ENCODE peak calls at places on chromosomes 16 and 17, in nine cellular contexts. O is body of pancreas, I is breast epithelium, X is Peyer's patch, C is tibial nerve, V is lower leg skin, S is esophagus squamous epithelium, Y is spleen, P is HCT116. A is an unnamed sample.

GRCh38 chr16:84603115-84603816 is 14.6 kb downstream of the COTL1 start:
- DNase-seq in O (peak), I (no peak), X (no peak), C (peak), V (peak), S (no peak), Y (peak), P (peak), A (peak)

GRCh38 chr16:8798535-8799157 is 1.0 kb downstream of the PMM2 start:
- DNase-seq in O (no peak), I (no peak), X (no peak), C (no peak), V (no peak), S (no peak), Y (no peak), P (no peak), A (no peak)

GRCh38 chr17:27475070-27475673 is 18.9 kb downstream of the KSR1 start:
- DNase-seq in O (no peak), I (no peak), X (no peak), C (no peak), V (no peak), S (no peak), Y (no peak), P (no peak), A (no peak)

GRCh38 chr16:55836158-55836611 is 3.3 kb upstream of the CES1 start:
- DNase-seq in O (no peak), I (no peak), X (no peak), C (no peak), V (no peak), S (no peak), Y (no peak), P (no peak), A (no peak)

GRCh38 chr17:36749493-36749892 is 148.1 kb downstream of the MRM1 start:
- DNase-seq in O (no peak), I (no peak), X (no peak), C (no peak), V (no peak), S (no peak), Y (peak), P (no peak), A (no peak)

GRCh38 chr16:75087040-75087979 is 29.3 kb downstream of the LDHD start:
- DNase-seq in O (no peak), I (no peak), X (no peak), C (no peak), V (no peak), S (no peak), Y (no peak), P (no peak), A (peak)

GRCh38 chr16:49436181-49436580 is 62.6 kb downstream of the C16orf78 start:
- DNase-seq in O (no peak), I (no peak), X (no peak), C (no peak), V (no peak), S (no peak), Y (peak), P (no peak), A (no peak)

GRCh38 chr17:67221062-67221998 is 23.7 kb downstream of the HELZ start:
- DNase-seq in O (no peak), I (no peak), X (no peak), C (no peak), V (peak), S (no peak), Y (no peak), P (peak), A (no peak)

GRCh38 chr17:29155966-29156338 is 24.2 kb downstream of the MYO18A start:
- DNase-seq in O (no peak), I (no peak), X (no peak), C (no peak), V (no peak), S (no peak), Y (no peak), P (no peak), A (no peak)

GRCh38 chr16:64065523-64065922 is 1056.3 kb downstream of the CDH11 start:
- DNase-seq in O (no peak), I (no peak), X (no peak), C (no peak), V (no peak), S (no peak), Y (no peak), P (no peak), A (no peak)

GRCh38 chr16:11665071-11665491 is 3.2 kb upstream of the SNN start:
- DNase-seq in O (no peak), I (no peak), X (no peak), C (no peak), V (no peak), S (no peak), Y (peak), P (no peak), A (no peak)

GRCh38 chr16:5642034-5642433 is 544.4 kb upstream of the EEF2KMT start:
- DNase-seq in O (no peak), I (no peak), X (no peak), C (no peak), V (no peak), S (no peak), Y (no peak), P (no peak), A (no peak)

GRCh38 chr17:38583833-38584349 is 21.9 kb downstream of the SRCIN1 start:
- DNase-seq in O (no peak), I (no peak), X (no peak), C (no peak), V (no peak), S (no peak), Y (no peak), P (no peak), A (no peak)

GRCh38 chr17:1977583-1978395 is 47.3 kb downstream of the RTN4RL1 start:
- DNase-seq in O (peak), I (no peak), X (no peak), C (no peak), V (no peak), S (no peak), Y (no peak), P (no peak), A (no peak)

GRCh38 chr17:19018600-19018950 is 14.0 kb upstream of the FAM83G start:
- DNase-seq in O (no peak), I (no peak), X (no peak), C (no peak), V (no peak), S (no peak), Y (no peak), P (no peak), A (no peak)

GRCh38 chr17:561118-561517 is 153.5 kb downstream of the VPS53 start:
- DNase-seq in O (no peak), I (no peak), X (no peak), C (no peak), V (no peak), S (no peak), Y (no peak), P (no peak), A (no peak)

DNA sequence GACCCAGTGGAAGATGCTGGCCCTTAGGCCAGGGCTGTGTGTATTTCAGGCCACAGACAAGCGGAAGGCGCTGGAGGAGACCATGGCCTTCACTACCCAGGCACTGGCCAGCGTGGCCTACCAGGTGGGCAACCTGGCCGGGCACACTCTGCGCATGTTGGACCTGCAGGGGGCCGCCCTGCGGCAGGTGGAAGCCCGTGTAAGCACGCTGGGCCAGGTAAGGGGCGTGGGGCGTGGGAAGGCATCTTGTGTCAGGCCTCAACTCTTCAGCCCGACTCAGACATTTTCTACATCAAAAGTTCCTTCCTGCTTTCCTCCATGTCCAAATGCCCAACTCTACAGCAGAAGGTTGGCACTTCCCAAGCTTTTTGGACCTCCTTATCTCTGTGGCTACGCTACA is 6.0 kb downstream of the ABI3 start:
- DNase-seq in O (no peak), I (no peak), X (no peak), C (no peak), V (no peak), S (no peak), Y (peak), P (no peak), A (no peak)
- TF ChIP-seq POLR2A in O (no peak), I (no peak), X (no peak), C (no peak), V (no peak), S (no peak), Y (no peak), P (no peak), A (no peak)

GRCh38 chr16:805474-805873 is 4.9 kb upstream of the GNG13 start:
- DNase-seq in O (no peak), I (no peak), X (no peak), C (no peak), V (no peak), S (no peak), Y (no peak), P (no peak), A (no peak)

GRCh38 chr16:802914-803750 is 2.6 kb upstream of the GNG13 start:
- DNase-seq in O (no peak), I (no peak), X (no peak), C (no peak), V (no peak), S (no peak), Y (no peak), P (no peak), A (no peak)

GRCh38 chr16:804193-805048 is 3.9 kb upstream of the GNG13 start:
- DNase-seq in O (no peak), I (no peak), X (no peak), C (no peak), V (no peak), S (no peak), Y (no peak), P (no peak), A (no peak)

GRCh38 chr16:803751-804075 is 3.2 kb upstream of the GNG13 start:
- DNase-seq in O (no peak), I (no peak), X (no peak), C (no peak), V (no peak), S (no peak), Y (no peak), P (no peak), A (no peak)

GRCh38 chr16:807345-808251 is 7.1 kb upstream of the GNG13 start:
- DNase-seq in O (peak), I (peak), X (peak), C (peak), V (peak), S (peak), Y (peak), P (peak), A (peak)
- TF ChIP-seq POLR2A in O (peak), I (peak), X (peak), C (peak), V (no peak), S (no peak), Y (peak), P (peak), A (peak)

DNA sequence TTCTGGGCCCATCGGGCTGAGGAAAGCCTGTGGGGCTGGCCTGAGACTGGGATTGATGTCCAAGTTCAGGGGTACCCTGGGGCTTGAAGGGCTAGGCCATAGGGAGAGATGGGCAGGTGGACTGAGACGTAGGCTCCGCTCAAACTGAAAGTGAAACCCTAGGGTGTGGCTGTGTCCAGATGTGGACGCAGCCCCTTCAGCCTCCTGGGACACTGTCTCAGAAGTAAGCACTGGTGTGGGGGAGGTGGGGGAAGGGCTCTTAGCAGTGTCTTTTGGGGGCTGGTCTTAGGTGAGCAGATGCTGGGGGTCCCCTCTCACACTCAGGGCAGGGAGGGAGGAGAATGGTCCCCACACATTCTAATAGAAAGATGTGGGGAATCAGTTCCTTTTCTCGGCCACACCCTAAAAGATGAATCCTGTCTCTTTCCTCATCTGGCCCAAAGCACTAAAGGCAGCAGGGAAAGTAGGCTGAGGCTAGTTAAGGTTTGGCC is 5.5 kb downstream of the FMNL1 start:
- DNase-seq in O (no peak), I (no peak), X (no peak), C (no peak), V (no peak), S (no peak), Y (peak), P (no peak), A (peak)
- TF ChIP-seq POLR2A in O (no peak), I (no peak), X (no peak), C (no peak), V (no peak), S (no peak), Y (no peak), P (no peak), A (no peak)

GRCh38 chr17:77322534-77323412 is 182.0 kb downstream of the SEC14L1 start:
- DNase-seq in O (peak), I (peak), X (peak), C (peak), V (peak), S (no peak), Y (peak), P (peak), A (peak)
- TF ChIP-seq POLR2A in O (peak), I (no peak), X (no peak), C (no peak), V (no peak), S (no peak), Y (no peak), P (peak), A (no peak)

A was measured in transverse colon.